ENCODE peak calls at places on chromosomes 7 and 10, in seven cellular contexts. O, X, F, W, C, A and P are unnamed samples.

GRCh38 chr7:78198756-78199155 is 400.2 kb downstream of the PHTF2 start:
- DNase-seq in O (no peak), X (no peak), F (no peak), W (peak; percentile 75), C (no peak), A (no peak), P (no peak)

GRCh38 chr10:117552156-117552620 is 9.6 kb downstream of the EMX2 start:
- DNase-seq in O (no peak), X (no peak), F (no peak), W (no peak), C (no peak), A (no peak), P (no peak)

GRCh38 chr10:103493362-103493871 is at the start of gene NEURL1:
- DNase-seq in O (no peak), X (no peak), F (no peak), W (no peak), C (peak; percentile 51), A (no peak), P (no peak)

GRCh38 chr10:31188792-31189406 is 130.1 kb upstream of the ZEB1 start:
- DNase-seq in O (no peak), X (no peak), F (no peak), W (peak; percentile 76), C (no peak), A (no peak), P (no peak)

GRCh38 chr7:140003913-140004382 is 58.8 kb downstream of the PARP12 start:
- DNase-seq in O (peak; percentile 31), X (peak; percentile 43), F (no peak), W (peak; percentile 75), C (no peak), A (peak; percentile 43), P (no peak)

GRCh38 chr7:130490888-130491771 is 755 bp upstream of the MEST start:
- DNase-seq in O (peak; percentile 50), X (no peak), F (no peak), W (peak; percentile 26), C (peak; percentile 67), A (peak; percentile 30), P (no peak)

GRCh38 chr10:69407621-69408301 is 9.0 kb downstream of the TACR2 start:
- DNase-seq in O (peak; percentile 31), X (no peak), F (no peak), W (no peak), C (no peak), A (no peak), P (no peak)

GRCh38 chr7:100490483-100491191 is 6.9 kb downstream of the NYAP1 start:
- DNase-seq in O (no peak), X (no peak), F (no peak), W (no peak), C (no peak), A (no peak), P (no peak)

GRCh38 chr7:120738816-120739215 is 119.1 kb downstream of the TSPAN12 start:
- DNase-seq in O (no peak), X (no peak), F (no peak), W (no peak), C (no peak), A (no peak), P (no peak)

GRCh38 chr7:30424536-30424935 is 54.0 kb downstream of the NOD1 start:
- DNase-seq in O (no peak), X (no peak), F (no peak), W (no peak), C (no peak), A (no peak), P (no peak)

GRCh38 chr10:102919992-102920736 is 2.1 kb downstream of the CNNM2 start:
- DNase-seq in O (no peak), X (peak; percentile 34), F (no peak), W (no peak), C (no peak), A (no peak), P (no peak)

GRCh38 chr10:70603439-70603778 is 868 bp upstream of the PRF1 start:
- DNase-seq in O (no peak), X (no peak), F (peak; percentile 42), W (no peak), C (no peak), A (no peak), P (no peak)

GRCh38 chr7:13117103-13117502 is 429.7 kb downstream of the ARL4A start:
- DNase-seq in O (no peak), X (peak; percentile 35), F (no peak), W (peak; percentile 37), C (no peak), A (no peak), P (no peak)

GRCh38 chr7:117807688-117808087 is 65.6 kb downstream of the CTTNBP2 start:
- DNase-seq in O (no peak), X (no peak), F (no peak), W (no peak), C (no peak), A (no peak), P (no peak)

GRCh38 chr10:4780782-4781181 is 45.2 kb upstream of the AKR1E2 start:
- DNase-seq in O (no peak), X (no peak), F (no peak), W (peak; percentile 45), C (no peak), A (no peak), P (no peak)

GRCh38 chr10:63633677-63634487 is 112.7 kb downstream of the REEP3 start:
- DNase-seq in O (no peak), X (peak; percentile 42), F (no peak), W (peak; percentile 52), C (no peak), A (no peak), P (no peak)

GRCh38 chr7:74272305-74273038 is 16.7 kb upstream of the CLIP2 start:
- DNase-seq in O (peak; percentile 40), X (no peak), F (peak; percentile 76), W (peak; percentile 97), C (peak; percentile 66), A (peak; percentile 45), P (peak; percentile 83)

GRCh38 chr7:47819054-47819920 is 129.0 kb downstream of the PKD1L1 start:
- DNase-seq in O (peak; percentile 72), X (peak; percentile 70), F (peak; percentile 48), W (peak; percentile 82), C (peak; percentile 83), A (peak; percentile 72), P (peak; percentile 65)

GRCh38 chr7:40680657-40681056 is 545.9 kb downstream of the SUGCT start:
- DNase-seq in O (no peak), X (peak; percentile 28), F (no peak), W (no peak), C (no peak), A (no peak), P (no peak)

GRCh38 chr10:71621783-71622526 is 97.6 kb downstream of the C10orf105 start:
- DNase-seq in O (peak; percentile 24), X (peak; percentile 27), F (no peak), W (peak; percentile 36), C (peak; percentile 69), A (no peak), P (no peak)

GRCh38 chr10:101054351-101054750 is 7.4 kb upstream of the KAZALD1 start:
- DNase-seq in O (no peak), X (no peak), F (no peak), W (no peak), C (no peak), A (no peak), P (no peak)

GRCh38 chr10:72611783-72612182 is 14.1 kb downstream of the MICU1 start:
- DNase-seq in O (no peak), X (no peak), F (no peak), W (no peak), C (peak; percentile 24), A (no peak), P (no peak)

GRCh38 chr10:23512355-23513058 is 73.6 kb downstream of the OTUD1 start:
- DNase-seq in O (no peak), X (peak; percentile 9), F (peak; percentile 36), W (peak; percentile 57), C (no peak), A (no peak), P (no peak)
- H3K36me3 ChIP-seq in O (no peaks in the 10 kb centered on the region), X (no peaks in the 10 kb centered on the region), F (no peaks in the 10 kb centered on the region), W (no peaks in the 10 kb centered on the region), C (no peaks in the 10 kb centered on the region), A (no peaks in the 10 kb centered on the region), P (no peaks in the 10 kb centered on the region)

DNA sequence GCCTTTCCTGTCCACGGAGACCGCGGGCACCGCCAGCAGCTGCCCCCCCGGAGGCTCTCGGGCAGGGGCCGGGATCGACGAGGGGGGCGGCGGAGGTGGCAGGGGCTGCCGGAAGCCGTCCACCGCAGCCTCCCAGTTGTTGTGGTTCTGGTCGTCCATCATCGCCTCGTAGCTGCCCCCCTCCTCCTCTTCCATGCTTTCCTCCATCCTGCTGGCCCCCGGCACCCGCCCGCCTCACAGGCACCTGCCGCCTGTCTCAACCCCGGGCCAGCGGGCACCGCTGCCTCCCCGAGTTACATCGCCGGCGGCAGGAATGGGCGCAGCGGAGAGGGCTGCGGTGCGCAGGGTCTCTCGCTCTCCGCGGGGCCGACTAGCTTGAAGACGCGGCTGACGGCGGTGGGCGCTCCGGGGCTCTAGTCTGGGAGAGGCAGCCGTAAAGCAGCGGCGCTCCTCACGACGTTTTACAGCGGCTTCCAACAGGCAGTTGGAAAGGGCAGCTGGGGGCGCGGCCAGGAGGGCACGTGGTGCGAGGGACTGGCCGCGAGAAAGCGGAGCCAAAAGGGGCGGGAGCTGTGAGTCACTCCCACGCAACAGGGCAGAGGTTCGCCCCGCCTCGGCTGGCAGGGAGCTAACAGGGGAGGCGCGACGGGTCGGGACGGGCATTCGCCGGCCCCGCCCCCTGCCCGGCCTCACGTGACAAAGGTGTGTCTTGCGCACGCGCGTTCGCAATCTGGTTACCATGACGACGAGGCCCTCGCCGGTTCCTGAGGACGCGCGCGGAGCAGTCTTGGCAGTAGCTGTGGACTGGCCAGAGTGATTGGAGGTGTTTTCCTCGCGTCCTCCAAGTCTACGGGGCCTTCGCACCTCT is at the start of gene CACUL1:
- DNase-seq in O (peak; percentile 100), X (peak; percentile 97), F (peak; percentile 100), W (peak; percentile 100), C (peak; percentile 100), A (peak; percentile 100), P (peak; percentile 100)
- TF ChIP-seq POLR2A in O (peak; percentile 86), X (peak; percentile 63), F (no peak), W (peak; percentile 85), C (peak; percentile 74), A (no peak), P (peak; percentile 68)

GRCh38 chr7:108234281-108234680 is 104.1 kb upstream of the LAMB4 start:
- DNase-seq in O (no peak), X (no peak), F (no peak), W (peak; percentile 40), C (no peak), A (no peak), P (no peak)
- H3K36me3 ChIP-seq in O (no peaks in the 10 kb centered on the region), X (no peaks in the 10 kb centered on the region), F (no peaks in the 10 kb centered on the region), W (no peaks in the 10 kb centered on the region), C (no peaks in the 10 kb centered on the region), A (no peaks in the 10 kb centered on the region), P (no peaks in the 10 kb centered on the region)

GRCh38 chr7:38178004-38178694 is at the start of gene STARD3NL:
- DNase-seq in O (peak; percentile 95), X (peak; percentile 99), F (peak; percentile 100), W (peak; percentile 100), C (peak; percentile 98), A (peak; percentile 95), P (peak; percentile 98)
- TF ChIP-seq POLR2A in O (peak; percentile 78), X (peak; percentile 62), F (no peak), W (peak; percentile 77), C (peak; percentile 50), A (no peak), P (peak; percentile 44)